ENCODE peak calls at places on chromosome 1, in five cellular contexts. F is HepG2, Z is gastrocnemius medialis, B is body of pancreas, Y is thyroid gland. O is an unnamed sample.

GRCh38 chr1:196376648-196377295 is 231.5 kb downstream of the KCNT2 start:
- DNase-seq in F (no peak), Z (no peak), B (no peak), Y (no peak), O (no peak)

GRCh38 chr1:70033266-70033873 is 172.0 kb downstream of the LRRC40 start:
- DNase-seq in F (no peak), Z (no peak), B (no peak), Y (no peak), O (no peak)

GRCh38 chr1:175220853-175221547 is 28.4 kb upstream of the KIAA0040 start:
- DNase-seq in F (no peak), Z (no peak), B (no peak), Y (no peak), O (no peak)

GRCh38 chr1:222935239-222935900 is 120.5 kb downstream of the DISP1 start:
- DNase-seq in F (no peak), Z (no peak), B (no peak), Y (no peak), O (no peak)

GRCh38 chr1:223712856-223713494 is 636 bp downstream of the CAPN2 start:
- DNase-seq in F (no peak), Z (peak), B (peak), Y (peak), O (no peak)

GRCh38 chr1:8145525-8145924 is 119.4 kb upstream of the ERRFI1 start:
- DNase-seq in F (no peak), Z (no peak), B (no peak), Y (no peak), O (no peak)

GRCh38 chr1:218369688-218370511 is 24.8 kb downstream of the TGFB2 start:
- DNase-seq in F (no peak), Z (no peak), B (no peak), Y (no peak), O (no peak)

GRCh38 chr1:39050001-39050400 is 23.9 kb downstream of the NDUFS5 start:
- DNase-seq in F (no peak), Z (no peak), B (no peak), Y (no peak), O (no peak)

GRCh38 chr1:92478393-92478792 is 8.3 kb downstream of the GFI1 start:
- DNase-seq in F (no peak), Z (no peak), B (no peak), Y (no peak), O (no peak)

GRCh38 chr1:22737374-22738068 is 26.9 kb downstream of the EPHB2 start:
- DNase-seq in F (no peak), Z (no peak), B (no peak), Y (no peak), O (no peak)

GRCh38 chr1:11495579-11495978 is 16.6 kb downstream of the DISP3 start:
- DNase-seq in F (no peak), Z (no peak), B (no peak), Y (no peak), O (no peak)

GRCh38 chr1:10835423-10836421 is 39.3 kb upstream of the CASZ1 start:
- DNase-seq in F (peak), Z (peak), B (peak), Y (peak), O (no peak)

GRCh38 chr1:118717893-118718292 is 270.2 kb downstream of the TBX15 start:
- DNase-seq in F (no peak), Z (no peak), B (no peak), Y (no peak), O (no peak)

GRCh38 chr1:211355873-211356272 is 29.2 kb downstream of the TRAF5 start:
- DNase-seq in F (peak), Z (no peak), B (no peak), Y (no peak), O (no peak)

GRCh38 chr1:21628798-21629393 is 40.3 kb downstream of the RAP1GAP start:
- DNase-seq in F (no peak), Z (no peak), B (no peak), Y (no peak), O (no peak)

GRCh38 chr1:67336157-67336556 is 28.5 kb downstream of the IL12RB2 start:
- DNase-seq in F (no peak), Z (no peak), B (no peak), Y (no peak), O (no peak)
- TF ChIP-seq POLR2A in F (no peak), Z (no peak), B (no peak), Y (no peak), O (no peak)

GRCh38 chr1:37945743-37946702 is 830 bp downstream of the INPP5B start:
- DNase-seq in F (peak), Z (peak), B (peak), Y (peak), O (peak)
- TF ChIP-seq POLR2A in F (no peak), Z (no peak), B (no peak), Y (no peak), O (no peak)

GRCh38 chr1:207823880-207824566 is 72.2 kb downstream of the CD46 start:
- DNase-seq in F (peak), Z (peak), B (peak), Y (peak), O (peak)

GRCh38 chr1:207822124-207822601 is 70.3 kb downstream of the CD46 start:
- DNase-seq in F (no peak), Z (peak), B (no peak), Y (no peak), O (no peak)

GRCh38 chr1:207821464-207822045 is 69.7 kb downstream of the CD46 start:
- DNase-seq in F (no peak), Z (peak), B (peak), Y (no peak), O (no peak)

GRCh38 chr1:207823531-207823879 is 71.7 kb downstream of the CD46 start:
- DNase-seq in F (no peak), Z (no peak), B (no peak), Y (no peak), O (no peak)

DNA sequence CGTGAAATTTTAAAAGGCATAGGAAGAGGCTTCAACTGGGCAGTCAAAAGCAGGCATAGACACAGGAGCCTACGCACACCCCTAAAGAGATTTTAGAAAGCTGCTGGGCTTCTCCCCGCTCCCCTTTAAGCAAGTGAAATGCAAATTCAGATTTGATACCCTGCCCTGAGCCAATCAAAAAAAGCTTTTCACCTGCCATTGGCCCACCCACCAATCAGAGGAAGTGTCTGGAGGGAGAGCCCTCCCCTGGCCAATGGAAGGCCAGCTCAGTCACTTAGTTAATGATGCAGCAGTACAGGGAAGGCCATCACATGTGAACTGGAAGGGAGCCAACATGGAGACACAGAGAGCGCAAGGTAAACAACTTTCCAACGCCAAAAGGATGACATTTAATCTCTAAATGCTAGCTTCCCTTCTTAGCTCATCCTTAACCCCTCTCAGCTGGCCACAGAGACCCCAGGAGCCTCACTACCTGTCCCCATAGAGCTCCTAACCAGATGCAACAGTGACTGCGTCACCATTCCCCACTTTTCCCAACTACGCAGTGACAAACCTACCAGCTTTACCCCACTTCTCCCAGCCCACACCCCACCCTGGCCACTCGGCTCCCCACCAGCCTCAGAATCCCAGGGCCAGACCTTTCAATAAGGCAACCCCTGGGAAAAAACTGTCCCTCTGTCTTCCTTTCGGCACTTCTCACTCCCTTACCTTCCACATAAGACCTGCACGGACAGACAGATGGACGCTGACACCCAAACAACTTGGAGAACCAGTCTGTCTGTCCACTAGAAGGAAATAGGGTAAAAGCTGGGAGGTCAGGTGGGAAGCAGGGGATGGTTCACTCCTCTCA is 71.0 kb downstream of the CD46 start:
- DNase-seq in F (no peak), Z (peak), B (peak), Y (peak), O (peak)
- TF ChIP-seq POLR2A in F (no peak), Z (peak), B (peak), Y (no peak), O (peak)

DNA sequence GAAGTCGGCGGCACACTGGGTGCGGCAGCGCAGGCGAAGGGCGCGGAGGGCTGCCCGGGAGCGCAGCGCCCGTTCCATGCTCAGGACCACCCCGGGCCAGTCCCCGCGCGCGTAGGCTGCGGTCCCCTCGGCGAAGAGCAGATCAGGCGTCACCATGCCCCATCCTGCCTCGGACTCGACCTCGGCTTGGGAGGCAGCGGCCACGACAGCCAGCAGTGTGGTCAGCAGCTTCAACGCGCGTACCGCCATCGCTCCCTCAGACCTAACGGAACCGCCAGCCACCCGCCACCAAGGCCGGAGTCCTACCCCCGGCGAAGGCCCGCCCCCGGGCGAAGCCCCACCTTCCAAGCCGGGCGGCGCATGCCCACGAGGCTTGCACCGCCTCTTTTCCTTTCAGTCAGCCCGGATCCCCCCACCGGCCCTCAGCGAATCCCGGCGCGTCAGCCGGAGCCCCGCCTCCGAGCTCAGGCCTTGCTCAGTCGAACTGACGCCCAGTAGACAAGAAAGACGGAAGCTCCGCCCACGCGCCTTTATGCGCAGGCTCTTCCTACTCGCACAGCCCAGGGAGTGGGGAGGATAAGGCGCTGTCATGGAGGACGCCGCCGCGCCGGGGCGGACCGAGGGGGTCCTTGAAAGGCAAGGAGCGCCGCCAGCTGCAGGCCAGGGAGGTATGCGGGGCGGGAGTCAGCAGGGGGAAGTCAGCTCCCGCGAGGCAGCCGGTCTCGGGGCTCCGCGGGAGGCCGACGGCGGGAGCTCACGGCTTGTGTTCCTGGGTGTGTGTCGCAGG is at the start of the genes C1orf50 and P3H1:
- DNase-seq in F (peak), Z (peak), B (peak), Y (peak), O (peak)
- TF ChIP-seq POLR2A in F (peak), Z (peak), B (peak), Y (peak), O (peak)

O was measured in testis.